ENCODE peak calls at places on chromosome 15, in five cellular contexts. M, T, D, H and S are unnamed samples. For H3K79me2, the result is how much of the 10 kb centered on the place peaks cover.

GRCh38 chr15:28912422-28912821 is 26.6 kb downstream of the APBA2 start:
- DNase-seq in M (no peak), T (no peak), D (no peak), H (peak), S (no peak)

GRCh38 chr15:89167267-89168176 is 53.9 kb downstream of the RLBP1 start:
- DNase-seq in M (peak), T (peak), D (peak), H (peak), S (no peak)

GRCh38 chr15:64774556-64775523 is 549 bp downstream of the RBPMS2 start:
- DNase-seq in M (no peak), T (no peak), D (no peak), H (peak), S (no peak)

GRCh38 chr15:39411102-39411989 is 169.5 kb upstream of the THBS1 start:
- DNase-seq in M (peak), T (no peak), D (no peak), H (no peak), S (no peak)

GRCh38 chr15:92617197-92618037 is 38.2 kb downstream of the FAM174B start:
- DNase-seq in M (no peak), T (no peak), D (peak), H (peak), S (no peak)

GRCh38 chr15:51377038-51377761 is 35.7 kb downstream of the GLDN start:
- DNase-seq in M (no peak), T (no peak), D (no peak), H (no peak), S (no peak)

GRCh38 chr15:36960179-36960946 is 140.0 kb downstream of the MEIS2 start:
- DNase-seq in M (no peak), T (no peak), D (no peak), H (no peak), S (no peak)

GRCh38 chr15:90439946-90440345 is 51.9 kb downstream of the IQGAP1 start:
- DNase-seq in M (no peak), T (no peak), D (no peak), H (no peak), S (no peak)

GRCh38 chr15:66765478-66766281 is 63.6 kb downstream of the SMAD6 start:
- DNase-seq in M (peak), T (peak), D (peak), H (peak), S (no peak)

GRCh38 chr15:83164409-83165404 is 42.9 kb downstream of the HDGFL3 start:
- DNase-seq in M (no peak), T (no peak), D (no peak), H (no peak), S (no peak)

GRCh38 chr15:57017024-57017423 is 98.6 kb downstream of the TCF12 start:
- DNase-seq in M (no peak), T (no peak), D (peak), H (no peak), S (no peak)

GRCh38 chr15:35958936-35959335 is 413.0 kb upstream of the DPH6 start:
- DNase-seq in M (no peak), T (no peak), D (no peak), H (no peak), S (no peak)

GRCh38 chr15:40087991-40088928 is 20.4 kb downstream of the BMF start:
- DNase-seq in M (no peak), T (no peak), D (peak), H (no peak), S (no peak)

GRCh38 chr15:43225201-43225949 is 4.6 kb upstream of the EPB42 start:
- DNase-seq in M (peak), T (peak), D (peak), H (no peak), S (no peak)

GRCh38 chr15:92809880-92810361 is 90.2 kb upstream of the CHD2 start:
- DNase-seq in M (no peak), T (no peak), D (no peak), H (no peak), S (no peak)

GRCh38 chr15:75732809-75733451 is 20.3 kb upstream of the CSPG4 start:
- DNase-seq in M (no peak), T (peak), D (peak), H (peak), S (peak)

GRCh38 chr15:69096197-69096596 is 64.2 kb upstream of the GLCE start:
- DNase-seq in M (no peak), T (no peak), D (no peak), H (no peak), S (no peak)

GRCh38 chr15:47675735-47676134 is 41.6 kb upstream of the SEMA6D start:
- DNase-seq in M (no peak), T (no peak), D (no peak), H (no peak), S (no peak)

GRCh38 chr15:34336947-34337556 is 529 bp downstream of the SLC12A6 start:
- DNase-seq in M (no peak), T (no peak), D (no peak), H (no peak), S (no peak)

DNA sequence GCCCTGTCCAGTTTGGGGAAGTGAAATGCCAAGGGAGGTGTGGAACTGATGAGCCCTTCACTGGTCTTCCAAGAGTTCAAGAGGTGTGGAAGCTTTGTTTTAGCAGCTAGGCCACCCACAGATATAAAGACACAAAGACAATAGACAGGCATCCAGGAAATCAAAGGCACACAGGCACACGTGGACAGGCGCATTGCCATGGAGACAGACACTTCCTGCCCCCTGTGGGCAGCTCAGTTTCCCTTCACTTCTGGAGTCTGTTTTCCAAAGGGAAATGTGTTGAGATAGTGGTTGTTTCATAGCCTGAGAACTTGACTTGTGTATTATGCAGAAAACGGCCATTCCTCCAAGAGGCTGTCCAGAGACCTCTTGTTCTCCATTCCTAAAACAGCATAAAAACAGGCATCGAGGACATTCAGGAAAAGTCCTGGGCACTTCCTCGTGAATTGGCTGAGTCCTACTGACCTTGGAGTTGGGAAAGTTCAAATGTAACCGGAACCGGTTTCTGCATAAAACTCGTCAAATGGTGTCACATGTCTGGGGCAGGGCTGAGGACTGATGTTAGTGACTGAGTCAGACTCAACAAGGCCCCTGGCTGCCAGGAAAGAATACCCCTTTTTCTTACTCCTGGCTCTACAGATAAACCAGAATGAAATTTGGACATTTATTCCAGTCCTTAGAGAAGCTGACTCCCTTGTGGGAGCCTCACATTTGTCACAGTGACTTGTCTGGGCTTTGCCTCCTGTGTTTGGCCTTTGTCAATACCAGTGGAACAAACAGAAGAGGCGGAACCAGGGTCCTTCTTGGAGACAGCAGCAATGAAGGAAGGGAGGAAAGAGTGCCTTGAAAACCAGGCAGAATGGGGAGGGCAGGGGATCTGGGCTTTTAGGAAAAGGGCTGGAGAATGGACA is 1.3 kb downstream of the ALPK3 start:
- DNase-seq in M (no peak), T (no peak), D (peak), H (no peak), S (no peak)
- H3K9ac ChIP-seq in M (no peak), T (no peak), D (peak), H (no peak), S (no peak)

GRCh38 chr15:55250392-55250791 is 39.2 kb downstream of the RAB27A start:
- DNase-seq in M (no peak), T (no peak), D (peak), H (no peak), S (no peak)
- TF ChIP-seq SRF in M (no peak), T (no peak), D (no peak), H (no peak), S (no peak)

GRCh38 chr15:59398220-59398619 is 25.5 kb upstream of the MYO1E start:
- DNase-seq in M (no peak), T (no peak), D (no peak), H (no peak), S (no peak)

GRCh38 chr15:59401810-59402569 is 29.3 kb upstream of the MYO1E start:
- DNase-seq in M (no peak), T (no peak), D (no peak), H (no peak), S (no peak)

GRCh38 chr15:59396660-59397059 is 24.0 kb upstream of the MYO1E start:
- DNase-seq in M (no peak), T (no peak), D (no peak), H (no peak), S (no peak)

GRCh38 chr15:59400103-59400813 is 27.6 kb upstream of the MYO1E start:
- DNase-seq in M (no peak), T (no peak), D (no peak), H (no peak), S (no peak)

DNA sequence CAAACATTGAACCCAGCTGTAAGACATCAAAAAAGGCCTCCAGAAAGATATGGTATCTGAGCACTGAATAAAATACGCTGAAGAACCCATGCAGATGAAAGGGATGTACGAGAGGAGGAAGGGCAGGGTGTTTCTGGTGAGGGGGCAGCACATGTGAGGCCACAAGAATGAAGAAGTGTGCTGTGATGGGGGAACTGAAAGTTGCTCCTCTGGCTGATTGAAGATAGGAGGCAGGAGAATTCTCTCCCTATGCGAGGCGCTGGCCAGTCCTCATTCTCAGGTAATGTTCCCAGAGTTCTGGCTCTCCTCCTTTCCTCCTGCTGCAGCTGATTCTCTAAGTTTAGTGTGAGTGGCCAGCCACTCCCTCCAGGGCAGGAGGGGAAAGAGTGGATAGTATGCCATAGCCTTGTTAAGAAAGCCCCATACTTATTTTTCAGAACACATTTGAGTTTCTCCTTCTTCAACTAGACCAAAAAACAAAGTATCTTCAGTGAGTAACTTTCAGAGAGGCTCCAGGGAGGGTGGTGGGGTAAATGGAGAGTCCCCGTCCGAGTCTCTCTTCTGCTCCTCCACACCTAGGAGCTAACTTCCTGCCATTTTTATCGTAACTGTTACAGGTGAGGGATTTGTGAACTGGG is 26.9 kb upstream of the MYO1E start:
- DNase-seq in M (peak), T (no peak), D (no peak), H (no peak), S (no peak)
- H3K79me2 ChIP-seq in M (under half), T (under half), D (under half), H (under half), S (under half)

DNA sequence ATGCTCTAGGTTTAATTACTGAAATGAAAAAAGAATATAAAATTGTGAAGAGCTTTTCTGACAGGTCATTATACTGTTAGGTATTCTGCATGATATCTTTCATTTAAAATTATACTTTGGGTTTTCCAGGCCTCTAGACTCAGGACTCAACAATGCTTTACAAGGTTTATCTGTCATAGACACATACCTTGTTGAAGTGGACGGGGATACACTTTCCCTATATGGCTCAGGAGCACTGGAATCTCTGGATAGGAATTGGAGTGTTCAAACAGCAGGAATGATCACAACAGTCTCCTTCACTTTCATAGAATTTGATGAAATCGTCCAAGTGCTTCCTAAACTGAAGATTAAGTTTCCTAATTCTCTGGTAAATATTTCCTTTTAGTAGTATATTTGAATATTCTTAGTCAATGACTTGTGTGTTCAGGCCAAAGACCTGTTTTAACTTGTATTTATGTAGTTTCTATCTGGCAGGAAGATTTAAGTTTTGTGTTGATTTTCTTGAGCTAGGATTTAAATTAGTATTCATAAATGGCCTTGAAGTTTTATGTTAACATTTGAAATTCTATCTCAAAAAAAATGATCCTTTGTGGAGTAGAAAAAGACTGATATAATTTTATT is 106.9 kb upstream of the THSD4 start:
- DNase-seq in M (no peak), T (no peak), D (no peak), H (no peak), S (no peak)
- H3K9ac ChIP-seq in M (no peak), T (no peak), D (no peak), H (no peak), S (no peak)

GRCh38 chr15:81043568-81044301 is 43.0 kb downstream of the TLNRD1 start:
- DNase-seq in M (no peak), T (no peak), D (no peak), H (no peak), S (no peak)
- TF ChIP-seq SRF in M (no peak), T (no peak), D (no peak), H (no peak), S (no peak)

GRCh38 chr15:82091636-82092140 is 45.9 kb upstream of the MEX3B start:
- DNase-seq in M (no peak), T (no peak), D (no peak), H (no peak), S (no peak)

GRCh38 chr15:82093774-82094211 is 48.0 kb upstream of the MEX3B start:
- DNase-seq in M (no peak), T (no peak), D (peak), H (peak), S (no peak)

GRCh38 chr15:82093325-82093724 is 47.5 kb upstream of the MEX3B start:
- DNase-seq in M (no peak), T (no peak), D (no peak), H (no peak), S (no peak)

GRCh38 chr15:82098674-82099073 is 52.9 kb upstream of the MEX3B start:
- DNase-seq in M (no peak), T (no peak), D (no peak), H (no peak), S (no peak)

DNA sequence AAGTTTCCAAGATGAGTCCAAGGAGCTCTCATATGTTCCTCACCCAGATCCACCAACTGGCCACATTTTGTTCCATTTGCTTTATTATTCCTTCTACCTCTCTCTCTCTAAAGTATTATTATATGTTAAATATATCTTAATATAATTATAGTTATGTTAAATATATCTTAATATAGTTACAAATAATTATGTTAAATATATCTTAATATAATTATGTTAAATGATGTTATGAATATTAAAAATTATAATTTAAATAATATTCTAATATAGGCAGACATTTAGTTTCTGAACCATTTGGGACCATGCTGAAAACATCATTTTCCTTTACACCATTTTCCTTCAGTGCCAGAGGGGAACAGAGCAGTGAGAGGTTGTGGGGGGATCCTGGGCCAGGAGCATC is 50.0 kb upstream of the MEX3B start:
- DNase-seq in M (no peak), T (no peak), D (no peak), H (no peak), S (no peak)
- H3K79me2 ChIP-seq in M (under half), T (under half), D (under half), H (under half), S (under half)

GRCh38 chr15:80072285-80072684 is 12.8 kb downstream of the ZFAND6 start:
- DNase-seq in M (peak), T (peak), D (peak), H (peak), S (no peak)
- H3K9ac ChIP-seq in M (peak), T (peak), D (peak), H (peak), S (no peak)

GRCh38 chr15:31473384-31474058 is 146.9 kb downstream of the KLF13 start:
- DNase-seq in M (no peak), T (no peak), D (no peak), H (no peak), S (no peak)

GRCh38 chr15:31469801-31470545 is 143.3 kb downstream of the KLF13 start:
- DNase-seq in M (no peak), T (no peak), D (no peak), H (no peak), S (peak)

GRCh38 chr15:31472636-31473383 is 146.2 kb downstream of the KLF13 start:
- DNase-seq in M (peak), T (no peak), D (no peak), H (no peak), S (no peak)

GRCh38 chr15:31470756-31471155 is 144.1 kb downstream of the KLF13 start:
- DNase-seq in M (no peak), T (no peak), D (no peak), H (no peak), S (peak)

DNA sequence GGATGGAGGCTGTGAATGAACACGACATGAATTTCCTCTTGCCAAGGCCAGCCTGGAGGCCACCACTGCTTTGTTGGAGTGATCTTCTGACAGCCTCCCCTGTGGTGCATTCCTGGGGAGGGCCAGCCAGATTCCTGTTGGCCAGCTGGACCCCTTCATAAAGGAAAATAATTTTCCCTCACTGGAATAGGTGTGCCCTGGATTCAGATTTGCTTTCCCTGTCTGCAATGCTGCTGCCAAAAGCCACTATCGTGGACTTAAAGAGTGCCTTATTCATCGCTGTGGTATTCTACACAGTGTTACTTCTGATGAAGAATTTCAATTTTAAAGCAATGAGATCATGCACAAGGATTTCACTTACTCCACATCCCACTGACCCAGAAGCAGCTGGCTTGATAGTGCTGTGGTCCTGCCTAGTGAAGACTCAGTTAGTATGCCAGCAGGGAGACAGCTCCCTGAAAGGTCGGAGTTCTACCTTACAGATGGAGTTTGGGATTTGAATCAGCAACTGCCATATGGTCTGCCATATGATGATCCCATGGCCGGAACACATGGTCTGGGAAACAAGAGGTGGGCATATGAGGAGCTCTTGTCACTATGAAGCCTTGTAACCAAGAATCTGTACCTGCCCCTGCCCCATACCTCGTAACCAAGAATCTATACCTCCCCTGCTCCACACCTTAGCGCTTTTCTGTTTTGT is 145.2 kb downstream of the KLF13 start:
- DNase-seq in M (no peak), T (no peak), D (no peak), H (no peak), S (no peak)
- TF ChIP-seq SRF in M (no peak), T (no peak), D (no peak), H (no peak), S (no peak)

GRCh38 chr15:73941044-73941443 is 14.8 kb downstream of the LOXL1 start:
- DNase-seq in M (no peak), T (no peak), D (no peak), H (no peak), S (no peak)
- H3K79me2 ChIP-seq in M (under half), T (under half), D (under half), H (under half), S (under half)

GRCh38 chr15:86316216-86316615 is 236.5 kb downstream of the AGBL1 start:
- DNase-seq in M (no peak), T (no peak), D (no peak), H (no peak), S (no peak)

GRCh38 chr15:86311568-86312280 is 232.1 kb downstream of the AGBL1 start:
- DNase-seq in M (no peak), T (peak), D (no peak), H (no peak), S (no peak)

GRCh38 chr15:86317379-86317745 is 237.7 kb downstream of the AGBL1 start:
- DNase-seq in M (no peak), T (no peak), D (no peak), H (no peak), S (no peak)

GRCh38 chr15:86316699-86317378 is 237.2 kb downstream of the AGBL1 start:
- DNase-seq in M (no peak), T (no peak), D (no peak), H (no peak), S (no peak)
- H3K9ac ChIP-seq in M (no peak), T (no peak), D (no peak), H (no peak), S (no peak)